ENCODE peak calls at places on chromosomes 16 and 17, in six cellular contexts. U, W, X, O, R and P are unnamed samples.

GRCh38 chr17:1764274-1764673 is 2.4 kb downstream of the SERPINF1 start:
- DNase-seq in R (no peak), W (no peak), O (peak), U (peak), X (no peak), P (no peak)

GRCh38 chr16:18784917-18785623 is 5.1 kb downstream of the RPS15A start:
- DNase-seq in O (no peak), U (no peak), R (no peak), X (no peak), W (no peak), P (no peak)

GRCh38 chr17:15368605-15369004 is 27.2 kb upstream of the TEKT3 start:
- DNase-seq in W (no peak), U (no peak), R (no peak), X (no peak), O (no peak), P (no peak)

GRCh38 chr16:55711959-55712876 is 56.4 kb downstream of the SLC6A2 start:
- DNase-seq in R (peak), U (no peak), X (peak), O (no peak), W (peak), P (no peak)

GRCh38 chr16:30691907-30692306 is 7.1 kb upstream of the SRCAP start:
- DNase-seq in O (no peak), W (no peak), R (no peak), X (no peak), U (no peak), P (no peak)

GRCh38 chr17:78237403-78238012 is 6.1 kb downstream of the TMEM235 start:
- DNase-seq in R (no peak), U (no peak), W (no peak), X (no peak), O (no peak), P (no peak)

GRCh38 chr17:59366773-59367656 is 35.6 kb downstream of the YPEL2 start:
- DNase-seq in W (no peak), U (no peak), R (peak), X (no peak), O (no peak), P (peak)

GRCh38 chr17:83150369-83151055 is 71.1 kb downstream of the METRNL start:
- DNase-seq in U (no peak), O (peak), X (no peak), R (no peak), W (no peak), P (no peak)

GRCh38 chr17:77793888-77794235 is 164.6 kb upstream of the TNRC6C start:
- DNase-seq in X (no peak), U (no peak), O (no peak), W (no peak), R (no peak), P (no peak)

GRCh38 chr16:23803591-23804123 is 32.1 kb upstream of the PRKCB start:
- DNase-seq in O (no peak), W (peak), X (peak), R (no peak), U (peak), P (no peak)